ENCODE peak calls at places on chromosomes 11 and 22, in ten cellular contexts. O is fibroblast of pulmonary artery, B is cardiac fibroblast, Z is nephron progenitor cell, U is psoas muscle, Y is osteocyte, G is fibroblast of lung, V is Calu3, K is neural progenitor cell, S is RWPE1. Q is an unnamed sample.

GRCh38 chr11:2687223-2687530 is 12.6 kb downstream of the KCNQ1OT1 start:
- DNase-seq in Y (no peak), S (no peak), V (no peak), B (no peak), Z (no peak), K (no peak), O (no peak), G (no peak), U (no peak), Q (no peak)

GRCh38 chr22:50503475-50504145 is 3.9 kb downstream of the LMF2 start:
- DNase-seq in K (no peak), O (no peak), U (no peak), Y (no peak), G (no peak), Z (no peak), B (no peak), V (no peak), S (no peak), Q (peak)

GRCh38 chr22:26174280-26174679 is 5.0 kb downstream of the SEZ6L start:
- DNase-seq in U (no peak), Y (no peak), S (no peak), V (no peak), Z (peak), G (no peak), B (no peak), K (peak), O (no peak), Q (peak)

GRCh38 chr22:39173787-39174497 is 21.5 kb upstream of the CBX7 start:
- DNase-seq in U (no peak), S (no peak), V (no peak), Z (no peak), K (no peak), O (no peak), G (no peak), B (no peak), Y (peak), Q (no peak)

GRCh38 chr11:126233391-126233790 is 21.8 kb downstream of the FAM118B start:
- DNase-seq in Z (no peak), Y (no peak), B (peak), S (no peak), U (no peak), O (no peak), V (no peak), K (no peak), G (peak), Q (no peak)

GRCh38 chr11:12331239-12331874 is 46.0 kb upstream of the PARVA start:
- DNase-seq in S (peak), O (peak), Z (peak), U (peak), B (peak), G (peak), K (peak), V (peak), Y (peak), Q (peak)

GRCh38 chr22:43921361-43921760 is 2.2 kb upstream of the PNPLA3 start:
- DNase-seq in Y (no peak), V (peak), U (peak), G (peak), Z (no peak), S (no peak), K (no peak), O (peak), B (peak), Q (no peak)

GRCh38 chr11:59815754-59816153 is 5.2 kb upstream of the MRPL16 start:
- DNase-seq in G (no peak), S (no peak), Z (no peak), O (no peak), U (no peak), B (no peak), K (peak), V (no peak), Y (no peak), Q (no peak)

GRCh38 chr11:92888701-92889100 is 80.8 kb upstream of the MTNR1B start:
- DNase-seq in Y (no peak), B (no peak), G (no peak), S (no peak), K (no peak), U (no peak), V (no peak), Z (no peak), O (no peak), Q (no peak)

GRCh38 chr11:20873054-20873453 is 203.7 kb downstream of the NELL1 start:
- DNase-seq in U (no peak), O (no peak), B (no peak), S (no peak), Z (peak), Y (no peak), V (no peak), K (peak), G (no peak), Q (no peak)

GRCh38 chr11:107744736-107745135 is 32.9 kb upstream of the SLN start:
- DNase-seq in Z (no peak), B (no peak), S (no peak), G (no peak), U (no peak), O (no peak), V (no peak), K (no peak), Y (no peak), Q (no peak)

GRCh38 chr11:363948-364761 is 5.1 kb upstream of the B4GALNT4 start:
- DNase-seq in Y (no peak), G (no peak), Z (peak), S (peak), B (peak), V (peak), O (peak), K (no peak), U (no peak), Q (no peak)

GRCh38 chr11:110367571-110367970 is 62.2 kb upstream of the FDX1 start:
- DNase-seq in G (no peak), B (peak), Z (no peak), Y (no peak), K (no peak), S (no peak), V (no peak), O (peak), U (no peak), Q (no peak)

GRCh38 chr22:49936018-49936972 is 17.9 kb downstream of the CRELD2 start:
- DNase-seq in B (peak), G (peak), S (peak), Y (no peak), U (peak), K (peak), O (peak), V (peak), Z (peak), Q (peak)

GRCh38 chr11:40314327-40314726 is 1145.1 kb downstream of the LRRC4C start:
- DNase-seq in U (no peak), S (no peak), V (no peak), Z (no peak), O (no peak), K (no peak), B (no peak), Y (no peak), G (no peak), Q (no peak)

DNA sequence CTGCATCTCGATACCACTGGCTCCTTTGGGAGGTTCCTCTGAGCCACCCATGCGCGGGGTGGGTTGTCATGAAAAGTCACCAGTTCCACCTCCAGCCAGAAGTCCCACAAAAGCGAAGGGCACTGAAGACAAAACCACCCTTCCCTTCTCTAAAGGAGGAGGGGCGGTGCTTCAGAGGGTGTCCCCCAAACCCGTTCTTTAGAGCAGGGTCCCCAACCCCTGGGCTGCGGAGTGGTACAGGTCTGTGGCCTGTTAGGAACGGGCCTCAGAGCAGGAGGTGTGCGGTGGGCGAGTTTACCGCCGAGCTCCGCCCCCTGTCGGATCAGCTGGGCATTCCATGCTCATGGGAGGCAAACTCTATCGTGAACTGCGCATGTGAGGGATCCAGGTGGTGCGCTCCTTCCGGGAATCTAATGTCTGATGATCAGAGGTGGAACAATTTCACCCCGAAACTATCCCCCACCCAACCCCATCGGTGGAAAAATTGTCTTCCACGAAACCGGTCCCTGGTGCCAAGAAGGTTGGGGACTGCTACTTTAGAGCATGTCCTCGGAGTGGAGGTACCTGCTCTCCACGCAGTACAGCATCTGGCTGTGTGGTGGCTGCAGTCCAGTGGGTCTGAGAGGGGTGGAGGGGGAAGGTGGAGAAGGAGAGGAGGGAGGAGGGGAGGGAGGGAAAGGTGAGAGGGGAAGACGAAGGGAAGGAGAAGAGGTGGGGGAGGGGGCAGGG is 72.9 kb upstream of the SEPTIN5 start:
- DNase-seq in U (no peak), O (peak), Z (peak), Y (no peak), V (peak), S (no peak), K (peak), G (no peak), B (peak), Q (peak)
- TF ChIP-seq CTCF in U (peak), O (peak), Z (peak), Y (peak), V (peak), S (no peak), K (peak), G (peak), B (peak), Q (peak)

GRCh38 chr11:65180877-65181568 is 705 bp upstream of the CAPN1 start:
- DNase-seq in S (peak), Y (peak), B (peak), Z (peak), G (peak), V (peak), O (peak), K (peak), U (peak), Q (peak)
- TF ChIP-seq CTCF in S (peak), Y (peak), B (peak), Z (peak), G (peak), V (peak), O (peak), K (peak), U (peak), Q (peak)

GRCh38 chr11:66494458-66494857 is 14.2 kb downstream of the DPP3 start:
- DNase-seq in V (no peak), G (no peak), U (no peak), O (no peak), B (no peak), Z (no peak), S (no peak), Y (no peak), K (no peak), Q (no peak)

GRCh38 chr11:66493124-66493523 is 12.9 kb downstream of the DPP3 start:
- DNase-seq in Y (no peak), O (no peak), V (no peak), S (no peak), B (no peak), G (no peak), Z (no peak), K (no peak), U (no peak), Q (no peak)

GRCh38 chr11:66497206-66497605 is 13.2 kb upstream of the BBS1 start:
- DNase-seq in V (no peak), B (no peak), O (no peak), S (no peak), K (no peak), Y (no peak), Z (no peak), G (no peak), U (no peak), Q (no peak)

GRCh38 chr11:66494935-66495334 is 14.7 kb downstream of the DPP3 start:
- DNase-seq in V (no peak), Z (no peak), G (no peak), U (no peak), B (no peak), K (peak), S (no peak), O (no peak), Y (no peak), Q (no peak)

DNA sequence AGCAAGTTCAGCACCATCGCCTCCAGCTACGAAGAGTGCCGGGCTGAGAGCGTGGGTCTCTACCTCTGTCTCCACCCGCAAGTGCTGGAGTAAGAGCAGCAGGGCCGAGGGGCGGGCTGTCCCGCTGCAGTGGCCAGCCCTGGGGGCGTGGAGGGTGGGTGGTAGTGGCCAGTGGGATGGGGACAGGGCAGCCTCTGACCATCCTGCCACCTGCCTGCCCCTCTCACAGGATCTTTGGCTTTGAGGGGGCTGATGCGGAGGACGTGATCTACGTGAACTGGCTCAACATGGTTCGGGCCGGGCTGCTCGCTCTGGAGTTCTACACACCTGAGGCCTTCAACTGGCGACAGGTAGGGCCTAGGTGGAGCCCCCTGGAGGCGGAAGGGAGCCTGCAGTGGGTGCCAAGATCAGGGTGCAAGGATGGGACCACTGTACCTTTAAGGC is 15.0 kb upstream of the BBS1 start:
- DNase-seq in U (no peak), S (no peak), B (no peak), Z (no peak), O (no peak), V (peak), G (no peak), K (no peak), Y (no peak), Q (no peak)
- TF ChIP-seq CTCF in U (no peak), S (no peak), B (peak), Z (peak), O (peak), V (no peak), G (peak), K (peak), Y (peak), Q (peak)

GRCh38 chr11:34869425-34869824 is 46.8 kb downstream of the APIP start:
- DNase-seq in U (no peak), V (no peak), B (no peak), Z (no peak), G (no peak), O (no peak), S (no peak), Y (no peak), K (peak), Q (no peak)
- TF ChIP-seq CTCF in U (no peak), V (no peak), B (peak), Z (no peak), G (peak), O (peak), S (no peak), Y (peak), K (peak), Q (peak)

DNA sequence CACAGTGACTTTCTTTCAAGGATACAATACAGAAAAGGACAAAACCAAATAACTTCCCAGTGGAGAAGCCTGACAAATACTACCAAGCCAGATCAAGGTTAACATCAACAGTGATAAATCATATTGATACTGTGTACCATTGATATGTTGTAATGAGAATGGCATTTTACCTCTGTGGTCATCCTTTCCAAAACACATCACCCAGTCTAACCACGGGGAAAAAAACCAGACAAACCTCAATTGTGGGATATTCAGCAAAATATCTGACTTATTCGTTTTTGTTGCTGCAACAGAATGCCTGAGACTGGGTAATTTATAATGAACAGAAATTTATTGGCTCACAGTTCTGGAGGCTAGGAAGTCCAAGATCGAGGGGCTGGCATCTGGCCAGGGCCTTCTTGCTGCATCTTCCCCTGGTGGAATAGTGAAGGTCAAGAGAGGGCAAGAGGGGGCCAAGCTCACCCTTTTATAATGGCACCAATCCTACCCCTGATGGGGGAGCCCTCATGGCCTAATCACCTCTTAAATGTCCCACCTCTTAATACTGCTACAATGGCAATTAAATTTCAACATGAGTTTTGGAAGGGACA is 66.1 kb downstream of the FAM76B start:
- DNase-seq in Y (no peak), K (no peak), B (no peak), Z (no peak), V (no peak), G (peak), S (no peak), O (no peak), U (no peak), Q (no peak)
- TF ChIP-seq CTCF in Y (no peak), K (no peak), B (no peak), Z (no peak), V (no peak), G (no peak), S (no peak), O (no peak), U (no peak), Q (no peak)

GRCh38 chr11:102111011-102111786 is 952 bp downstream of the YAP1 start:
- DNase-seq in S (peak), Z (peak), U (peak), O (peak), Y (peak), V (peak), B (peak), G (peak), K (peak), Q (peak)
- TF ChIP-seq CTCF in S (peak), Z (no peak), U (no peak), O (peak), Y (peak), V (no peak), B (peak), G (no peak), K (peak), Q (no peak)